ENCODE peak calls at places on chromosomes 16 and 17, in six cellular contexts. W is stimulated activated CD4-positive, alpha-beta T cell treated with anti-CD3 and anti-CD28 coated beads, Interleukin-4, amount 100 ng/mL, for 1 hour; O is amniotic stem cell; G is uterus; H is activated naive CD4-positive, alpha-beta T cell; K is iPS-NIHi11. X is an unnamed sample.

GRCh38 chr17:81385320-81386111 is 9.7 kb upstream of the BAHCC1 start:
- DNase-seq in W (no peak), O (no peak), G (peak; percentile 72), H (no peak), K (no peak), X (no peak)

GRCh38 chr17:80109066-80109618 is 7.8 kb downstream of the GAA start:
- DNase-seq in W (no peak), O (no peak), G (no peak), H (no peak), K (no peak), X (no peak)

GRCh38 chr17:8057691-8058114 is 18.8 kb downstream of the ALOX15B start:
- DNase-seq in W (peak; percentile 25), O (peak; percentile 72), G (peak; percentile 44), H (no peak), K (peak; percentile 84), X (peak; percentile 31)

GRCh38 chr17:814371-814770 is 32.2 kb downstream of the MRM3 start:
- DNase-seq in W (no peak), O (no peak), G (no peak), H (no peak), K (no peak), X (no peak)

GRCh38 chr17:9367186-9367585 is 208.4 kb downstream of the STX8 start:
- DNase-seq in W (no peak), O (no peak), G (no peak), H (no peak), K (no peak), X (peak; percentile 65)

GRCh38 chr16:81313731-81314602 is 795 bp upstream of the GAN start:
- DNase-seq in W (no peak), O (no peak), G (no peak), H (no peak), K (peak; percentile 42), X (no peak)

GRCh38 chr17:67615011-67615561 is 102.7 kb upstream of the NOL11 start:
- DNase-seq in W (no peak), O (no peak), G (no peak), H (no peak), K (no peak), X (no peak)

GRCh38 chr17:81139428-81139827 is 25.9 kb upstream of the PVALEF start:
- DNase-seq in W (no peak), O (no peak), G (no peak), H (no peak), K (no peak), X (no peak)

GRCh38 chr16:49809112-49809511 is 46.8 kb downstream of the ZNF423 start:
- DNase-seq in W (no peak), O (no peak), G (no peak), H (no peak), K (no peak), X (no peak)

GRCh38 chr17:67165201-67165600 is 79.8 kb downstream of the HELZ start:
- DNase-seq in W (no peak), O (no peak), G (no peak), H (no peak), K (no peak), X (peak; percentile 31)

GRCh38 chr16:31361201-31362110 is 6.5 kb downstream of the ITGAX start:
- DNase-seq in W (no peak), O (no peak), G (no peak), H (no peak), K (no peak), X (no peak)

GRCh38 chr17:2179615-2180295 is 123.8 kb downstream of the SMG6 start:
- DNase-seq in W (no peak), O (no peak), G (peak; percentile 94), H (no peak), K (no peak), X (peak; percentile 63)

GRCh38 chr17:7001562-7001961 is 5.7 kb downstream of the ALOX12 start:
- DNase-seq in W (peak; percentile 50), O (no peak), G (no peak), H (no peak), K (peak; percentile 62), X (no peak)

X was measured in gastrocnemius medialis.